ENCODE peak calls at places on chromosomes 13 and 19, in five cellular contexts. I is posterior cingulate gyrus; K is activated CD4-positive, alpha-beta T cell treated with anti-CD3 and anti-CD28 coated beads for 24 hours; B is non-pigmented ciliary epithelial cell; N is NCI-H2107. H is an unnamed sample.
A peak's percentile ranks its signal among the peaks of the same experiment; 100 is the strongest.

GRCh38 chr19:49497047-49497789 is 984 bp downstream of the RPS11 start:
- DNase-seq in I (no peak), K (no peak), B (no peak), N (no peak), H (peak; percentile 57)

GRCh38 chr13:50127017-50127725 is 111.9 kb downstream of the KCNRG start:
- DNase-seq in I (peak; percentile 61), K (no peak), B (no peak), N (no peak), H (no peak)

GRCh38 chr19:10523135-10523636 is 5.9 kb upstream of the S1PR5 start:
- DNase-seq in I (no peak), K (no peak), B (no peak), N (no peak), H (no peak)

GRCh38 chr19:19426799-19427198 is 21.3 kb downstream of the GATAD2A start:
- DNase-seq in I (no peak), K (no peak), B (no peak), N (no peak), H (no peak)

GRCh38 chr19:11016591-11016990 is 55.8 kb downstream of the SMARCA4 start:
- DNase-seq in I (no peak), K (no peak), B (no peak), N (no peak), H (no peak)

GRCh38 chr13:90272356-90272755 is 1075.1 kb upstream of the MIR17HG start:
- DNase-seq in I (no peak), K (no peak), B (peak; percentile 34), N (no peak), H (no peak)

GRCh38 chr19:32337176-32337808 is 8.1 kb upstream of the ZNF507 start:
- DNase-seq in I (no peak), K (no peak), B (no peak), N (no peak), H (no peak)

GRCh38 chr13:35894636-35895035 is 236.5 kb downstream of the DCLK1 start:
- DNase-seq in I (no peak), K (no peak), B (no peak), N (no peak), H (no peak)

GRCh38 chr19:18494267-18494607 is 27.6 kb downstream of the ELL start:
- DNase-seq in I (no peak), K (no peak), B (no peak), N (no peak), H (no peak)